ENCODE peak calls at places on chromosomes 7 and 10, in four cellular contexts. L is HepG2, Y is HCT116, F is K562. A is an unnamed sample.

GRCh38 chr7:34108150-34108549 is 202.8 kb downstream of the BMPER start:
- DNase-seq in L (no peak), Y (no peak), F (no peak), A (no peak)

GRCh38 chr10:61904711-61905445 is 3.4 kb downstream of the ARID5B start:
- DNase-seq in L (peak; percentile 75), Y (no peak), F (peak; percentile 46), A (peak; percentile 63)

GRCh38 chr10:14732146-14732545 is 42.6 kb downstream of the FAM107B start:
- DNase-seq in L (no peak), Y (no peak), F (no peak), A (no peak)

GRCh38 chr7:80900583-80901576 is 18.0 kb downstream of the SEMA3C start:
- DNase-seq in L (no peak), Y (no peak), F (no peak), A (no peak)

GRCh38 chr10:95384011-95384704 is 93.4 kb upstream of the PDLIM1 start:
- DNase-seq in L (no peak), Y (no peak), F (no peak), A (no peak)

GRCh38 chr7:143408686-143409551 is at the start of gene EPHA1:
- DNase-seq in L (no peak), Y (peak; percentile 88), F (peak; percentile 60), A (no peak)

GRCh38 chr10:48735836-48736390 is 51.2 kb downstream of the WDFY4 start:
- DNase-seq in L (no peak), Y (no peak), F (no peak), A (no peak)

GRCh38 chr10:95406651-95407280 is 116.0 kb upstream of the PDLIM1 start:
- DNase-seq in L (no peak), Y (no peak), F (no peak), A (no peak)

GRCh38 chr7:26667514-26668133 is 196.8 kb downstream of the SKAP2 start:
- DNase-seq in L (peak; percentile 94), Y (peak; percentile 94), F (peak; percentile 55), A (peak; percentile 80)

GRCh38 chr10:88791924-88792323 is 10.6 kb upstream of the LIPM start:
- DNase-seq in L (peak; percentile 8), Y (peak; percentile 32), F (no peak), A (peak; percentile 10)

GRCh38 chr7:143068446-143068845 is 16.3 kb downstream of the OR6V1 start:
- DNase-seq in L (no peak), Y (no peak), F (no peak), A (no peak)

GRCh38 chr10:4353059-4353655 is 472.9 kb upstream of the AKR1E2 start:
- DNase-seq in L (no peak), Y (no peak), F (no peak), A (no peak)

DNA sequence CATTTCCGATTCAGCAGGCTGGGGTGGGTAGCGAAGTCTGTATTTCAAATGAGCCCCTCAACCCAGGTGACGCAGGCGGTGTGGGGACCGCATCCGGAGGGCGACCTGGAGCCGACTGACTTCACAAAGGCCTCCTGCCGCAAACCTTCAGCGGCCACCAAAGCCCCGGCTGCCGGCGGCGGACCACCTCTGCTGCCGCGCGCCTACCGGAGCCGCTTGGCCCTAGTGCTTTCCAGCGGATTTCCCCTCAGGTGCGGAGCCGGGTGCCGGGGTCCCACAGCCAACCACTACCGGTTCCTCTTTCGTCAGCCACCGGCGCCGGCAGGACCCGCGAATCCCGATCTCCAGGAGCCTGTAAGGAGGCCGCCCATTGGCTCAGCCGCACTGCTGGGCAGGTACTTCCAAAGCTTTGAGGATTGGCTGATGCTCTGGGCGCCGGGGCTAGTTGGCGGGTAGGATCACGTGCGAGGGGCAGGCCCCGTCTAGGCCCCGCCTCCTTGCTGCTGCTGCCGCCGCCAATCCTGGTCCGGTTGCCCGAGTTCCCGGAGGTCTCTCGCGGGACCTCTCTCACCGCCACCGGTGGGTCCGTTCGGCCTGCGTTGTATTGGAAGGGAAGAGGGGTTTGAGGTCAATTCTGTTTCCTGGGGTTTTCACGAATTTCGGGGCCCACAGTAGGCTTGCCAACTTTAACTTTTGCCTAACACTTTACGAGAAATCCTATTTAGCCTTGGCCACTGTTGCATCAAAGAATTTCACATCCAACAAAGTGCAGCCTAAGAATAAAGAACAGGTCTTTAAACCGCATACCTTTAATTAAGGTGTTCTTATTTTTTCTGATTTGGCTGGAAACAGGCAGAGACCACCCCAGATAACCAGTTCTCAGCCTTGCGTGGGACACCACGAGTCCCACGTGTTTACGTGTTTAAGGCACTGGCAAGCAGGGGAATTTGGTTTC is at the start of gene GSTO2:
- DNase-seq in L (no peak), Y (peak; percentile 99), F (peak; percentile 29), A (peak; percentile 88)
- TF ChIP-seq REST in L (no peak), Y (no peak), F (no peak), A (no peak)

GRCh38 chr10:109588259-109588658 is 335.1 kb downstream of the XPNPEP1 start:
- DNase-seq in L (no peak), Y (no peak), F (no peak), A (no peak)

GRCh38 chr10:109587366-109587765 is 335.9 kb downstream of the XPNPEP1 start:
- DNase-seq in L (no peak), Y (no peak), F (no peak), A (no peak)

GRCh38 chr10:109592391-109592790 is 330.9 kb downstream of the XPNPEP1 start:
- DNase-seq in L (no peak), Y (no peak), F (no peak), A (no peak)

GRCh38 chr10:109593686-109594085 is 329.6 kb downstream of the XPNPEP1 start:
- DNase-seq in L (no peak), Y (no peak), F (no peak), A (no peak)

DNA sequence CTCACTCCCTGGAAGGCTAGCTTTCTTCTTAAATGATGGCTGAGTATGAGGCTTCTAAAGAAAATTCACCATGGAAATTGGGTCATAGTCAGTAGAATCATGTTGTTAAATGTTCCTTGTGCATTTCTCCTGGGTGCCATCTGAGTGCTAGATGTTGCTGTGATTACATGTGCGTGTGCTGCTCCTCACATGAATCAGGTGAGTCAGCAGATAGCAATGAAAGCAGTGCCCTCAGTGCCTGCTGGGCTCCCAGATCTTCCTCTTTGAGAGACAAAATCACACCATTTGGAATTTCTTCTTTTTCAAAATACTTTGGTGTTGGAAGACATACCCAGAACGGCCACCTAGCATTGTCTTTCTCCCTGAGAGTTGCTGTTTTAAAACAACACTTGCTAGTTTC is 331.7 kb downstream of the XPNPEP1 start:
- DNase-seq in L (no peak), Y (no peak), F (no peak), A (no peak)
- TF ChIP-seq TCF7L2 in L (no peak), Y (no peak), F (no peak), A (no peak)

DNA sequence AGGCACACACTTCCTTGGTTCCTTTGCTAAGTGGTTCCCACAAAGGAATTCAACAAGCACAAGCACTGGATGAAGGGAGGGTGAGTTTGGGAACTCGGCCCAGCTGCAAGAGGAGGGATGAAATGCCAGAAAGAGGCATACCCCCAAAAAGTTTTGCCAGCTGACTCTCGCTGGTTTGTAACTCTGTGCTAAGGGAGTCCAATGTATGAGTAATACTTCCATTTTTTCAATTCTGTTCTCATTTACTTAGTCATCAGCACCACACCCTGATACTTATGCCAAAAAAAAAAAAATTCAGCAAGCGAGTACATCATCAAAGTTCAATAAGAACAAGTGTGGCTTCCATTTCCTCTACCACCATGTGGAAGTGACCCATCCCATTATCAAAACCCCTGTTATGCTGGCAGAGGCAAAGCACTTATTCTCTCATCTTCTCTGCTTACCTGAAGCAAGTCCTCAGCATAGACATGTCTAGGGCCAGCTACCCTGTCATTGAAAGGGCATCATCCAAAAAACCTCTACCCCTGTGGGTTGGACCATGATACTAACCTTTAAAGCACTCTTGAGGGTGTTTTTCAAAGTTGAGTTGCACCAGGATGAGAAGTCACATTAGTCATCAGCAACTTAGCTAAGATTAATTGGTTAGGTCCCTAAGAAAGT is 6.9 kb upstream of the HYCC1 start:
- DNase-seq in L (no peak), Y (peak; percentile 27), F (no peak), A (no peak)
- TF ChIP-seq SIN3A in L (no peak), Y (no peak), F (no peak), A (no peak)

GRCh38 chr7:2582006-2582735 is 23.4 kb downstream of the IQCE start:
- DNase-seq in L (no peak), Y (no peak), F (no peak), A (no peak)
- TF ChIP-seq REST in L (no peak), Y (no peak), F (no peak), A (no peak)